ENCODE peak calls at places on chromosomes 12 and 14, in five cellular contexts. One of them, this sample, is unnamed.
A peak's percentile ranks its signal among the peaks of the same experiment; 100 is the strongest.

GRCh38 chr12:126430921-126431320 is 1365.7 kb downstream of the AACS start:
- DNase-seq in WTC11: no peak
- DNase-seq in K562: no peak
- DNase-seq in A549: no peak
- DNase-seq in HepG2: no peak
- DNase-seq in this sample: no peak

GRCh38 chr14:31962920-31963319 is 114.2 kb upstream of the ARHGAP5 start:
- DNase-seq in WTC11: no peak
- DNase-seq in K562: no peak
- DNase-seq in A549: no peak
- DNase-seq in HepG2: no peak
- DNase-seq in this sample: no peak

GRCh38 chr12:59596232-59597143 is 659 bp downstream of the SLC16A7 start:
- DNase-seq in WTC11: peak; percentile 73
- DNase-seq in K562: no peak
- DNase-seq in A549: peak; percentile 3
- DNase-seq in HepG2: peak; percentile 16
- DNase-seq in this sample: peak; percentile 35

GRCh38 chr14:30957813-30958370 is 67.6 kb upstream of the AP4S1 start:
- DNase-seq in WTC11: no peak
- DNase-seq in K562: no peak
- DNase-seq in A549: no peak
- DNase-seq in HepG2: peak; percentile 45
- DNase-seq in this sample: peak; percentile 21

GRCh38 chr14:21589317-21589716 is 9.4 kb upstream of the OR10G3 start:
- DNase-seq in WTC11: no peak
- DNase-seq in K562: no peak
- DNase-seq in A549: no peak
- DNase-seq in HepG2: no peak
- DNase-seq in this sample: no peak

GRCh38 chr12:19186722-19187661 is 57.5 kb downstream of the PLEKHA5 start:
- DNase-seq in WTC11: no peak
- DNase-seq in K562: peak; percentile 41
- DNase-seq in A549: peak; percentile 30
- DNase-seq in HepG2: peak; percentile 45
- DNase-seq in this sample: no peak

GRCh38 chr14:100261621-100262020 is 22.7 kb downstream of the YY1 start:
- DNase-seq in WTC11: no peak
- DNase-seq in K562: no peak
- DNase-seq in A549: no peak
- DNase-seq in HepG2: no peak
- DNase-seq in this sample: no peak

GRCh38 chr12:9750276-9751203 is 10.2 kb downstream of the CD69 start:
- DNase-seq in WTC11: no peak
- DNase-seq in K562: peak; percentile 82
- DNase-seq in A549: peak; percentile 74
- DNase-seq in HepG2: peak; percentile 47
- DNase-seq in this sample: no peak

GRCh38 chr12:49555631-49556390 is 12.1 kb downstream of the MCRS1 start:
- DNase-seq in WTC11: no peak
- DNase-seq in K562: no peak
- DNase-seq in A549: no peak
- DNase-seq in HepG2: no peak
- DNase-seq in this sample: no peak

GRCh38 chr12:126862500-126862899 is 1404.5 kb upstream of the TMEM132C start:
- DNase-seq in WTC11: no peak
- DNase-seq in K562: peak; percentile 45
- DNase-seq in A549: no peak
- DNase-seq in HepG2: no peak
- DNase-seq in this sample: no peak

GRCh38 chr14:60925286-60925685 is 55.6 kb downstream of the TRMT5 start:
- DNase-seq in WTC11: no peak
- DNase-seq in K562: no peak
- DNase-seq in A549: no peak
- DNase-seq in HepG2: no peak
- DNase-seq in this sample: no peak

GRCh38 chr14:104650057-104650980 is 39.1 kb upstream of the INF2 start:
- DNase-seq in WTC11: peak; percentile 87
- DNase-seq in K562: peak; percentile 71
- DNase-seq in A549: peak; percentile 82
- DNase-seq in HepG2: peak; percentile 37
- DNase-seq in this sample: no peak

GRCh38 chr12:24997970-24998582 is 49.2 kb upstream of the BCAT1 start:
- DNase-seq in WTC11: no peak
- DNase-seq in K562: no peak
- DNase-seq in A549: no peak
- DNase-seq in HepG2: no peak
- DNase-seq in this sample: peak; percentile 92

GRCh38 chr12:17489452-17489851 is 600.5 kb downstream of the RERGL start:
- DNase-seq in WTC11: peak; percentile 31
- DNase-seq in K562: no peak
- DNase-seq in A549: no peak
- DNase-seq in HepG2: no peak
- DNase-seq in this sample: no peak

GRCh38 chr12:63841611-63842010 is 2.9 kb upstream of the SRGAP1 start:
- DNase-seq in WTC11: no peak
- DNase-seq in K562: no peak
- DNase-seq in A549: no peak
- DNase-seq in HepG2: no peak
- DNase-seq in this sample: no peak

GRCh38 chr12:110860833-110861291 is 14.1 kb downstream of the CCDC63 start:
- DNase-seq in WTC11: no peak
- DNase-seq in K562: no peak
- DNase-seq in A549: no peak
- DNase-seq in HepG2: no peak
- DNase-seq in this sample: no peak

GRCh38 chr14:81400202-81400678 is at the start of gene STON2:
- DNase-seq in WTC11: no peak
- DNase-seq in K562: peak; percentile 90
- DNase-seq in A549: peak; percentile 16
- DNase-seq in HepG2: no peak
- DNase-seq in this sample: no peak

GRCh38 chr12:6783828-6784227 is 5.5 kb upstream of the CD4 start:
- DNase-seq in WTC11: no peak
- DNase-seq in K562: no peak
- DNase-seq in A549: no peak
- DNase-seq in HepG2: no peak
- DNase-seq in this sample: no peak

GRCh38 chr12:34393086-34393820 is 371.0 kb downstream of the ALG10 start:
- DNase-seq in WTC11: no peak
- DNase-seq in K562: no peak
- DNase-seq in A549: no peak
- DNase-seq in HepG2: no peak
- DNase-seq in this sample: no peak

GRCh38 chr14:20503905-20504304 is 1.4 kb upstream of the RNASE10 start:
- DNase-seq in WTC11: no peak
- DNase-seq in K562: no peak
- DNase-seq in A549: no peak
- DNase-seq in HepG2: no peak
- DNase-seq in this sample: no peak

DNA sequence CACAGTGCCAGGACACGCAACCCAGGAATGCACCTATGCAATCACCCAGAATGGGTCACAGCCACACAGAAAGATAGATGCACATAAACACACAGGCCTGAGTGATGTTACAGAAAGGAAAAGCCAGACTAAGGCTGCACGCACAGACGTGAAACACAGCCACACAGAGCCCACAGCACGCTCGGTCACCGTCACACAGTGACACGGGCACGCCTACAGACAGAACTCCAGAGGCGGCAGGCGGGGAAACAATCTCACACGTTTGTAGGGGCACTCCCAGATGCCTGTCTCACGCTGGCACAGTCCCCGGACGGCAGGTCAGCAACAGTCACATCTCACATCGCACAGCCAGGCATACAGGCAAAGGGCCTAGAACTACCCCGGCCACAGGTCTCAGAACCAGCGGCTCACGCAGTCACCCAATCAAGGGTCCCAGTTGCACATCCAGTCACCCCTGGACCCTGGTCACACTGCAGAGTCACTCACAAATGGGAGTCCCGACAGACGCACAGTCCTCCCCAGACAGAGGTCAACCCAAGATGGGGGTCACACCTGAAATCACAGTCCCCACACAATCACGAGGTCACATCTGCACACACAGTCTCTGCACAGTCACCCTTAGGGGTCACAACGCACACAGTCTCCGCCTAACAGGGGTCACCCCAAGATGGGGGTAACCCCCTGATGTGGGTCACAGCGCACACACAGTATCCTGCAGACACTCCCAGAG is 790 bp downstream of the SSH1 start:
- DNase-seq in WTC11: peak; percentile 26
- DNase-seq in K562: peak; percentile 59
- DNase-seq in A549: no peak
- DNase-seq in HepG2: peak; percentile 25
- DNase-seq in this sample: no peak
- TF ChIP-seq ESRRA in WTC11: no peak
- TF ChIP-seq ESRRA in K562: peak; percentile 60
- TF ChIP-seq ESRRA in A549: no peak
- TF ChIP-seq ESRRA in HepG2: no peak
- TF ChIP-seq ESRRA in this sample: no peak

GRCh38 chr12:88993655-88994054 is 358.6 kb downstream of the DUSP6 start:
- DNase-seq in WTC11: no peak
- DNase-seq in K562: peak; percentile 12
- DNase-seq in A549: peak; percentile 18
- DNase-seq in HepG2: peak; percentile 36
- DNase-seq in this sample: no peak
- TF ChIP-seq ESRRA in WTC11: no peak
- TF ChIP-seq ESRRA in K562: no peak
- TF ChIP-seq ESRRA in A549: no peak
- TF ChIP-seq ESRRA in HepG2: no peak
- TF ChIP-seq ESRRA in this sample: no peak

GRCh38 chr14:65938738-65939137 is 526.2 kb downstream of the FUT8 start:
- DNase-seq in WTC11: no peak
- DNase-seq in K562: no peak
- DNase-seq in A549: no peak
- DNase-seq in HepG2: no peak
- DNase-seq in this sample: no peak

GRCh38 chr14:65937804-65938316 is 525.3 kb downstream of the FUT8 start:
- DNase-seq in WTC11: no peak
- DNase-seq in K562: no peak
- DNase-seq in A549: no peak
- DNase-seq in HepG2: no peak
- DNase-seq in this sample: no peak

GRCh38 chr14:65939184-65939583 is 526.7 kb downstream of the FUT8 start:
- DNase-seq in WTC11: no peak
- DNase-seq in K562: no peak
- DNase-seq in A549: no peak
- DNase-seq in HepG2: no peak
- DNase-seq in this sample: no peak

GRCh38 chr14:65941091-65941490 is 528.6 kb downstream of the FUT8 start:
- DNase-seq in WTC11: no peak
- DNase-seq in K562: no peak
- DNase-seq in A549: no peak
- DNase-seq in HepG2: no peak
- DNase-seq in this sample: no peak

DNA sequence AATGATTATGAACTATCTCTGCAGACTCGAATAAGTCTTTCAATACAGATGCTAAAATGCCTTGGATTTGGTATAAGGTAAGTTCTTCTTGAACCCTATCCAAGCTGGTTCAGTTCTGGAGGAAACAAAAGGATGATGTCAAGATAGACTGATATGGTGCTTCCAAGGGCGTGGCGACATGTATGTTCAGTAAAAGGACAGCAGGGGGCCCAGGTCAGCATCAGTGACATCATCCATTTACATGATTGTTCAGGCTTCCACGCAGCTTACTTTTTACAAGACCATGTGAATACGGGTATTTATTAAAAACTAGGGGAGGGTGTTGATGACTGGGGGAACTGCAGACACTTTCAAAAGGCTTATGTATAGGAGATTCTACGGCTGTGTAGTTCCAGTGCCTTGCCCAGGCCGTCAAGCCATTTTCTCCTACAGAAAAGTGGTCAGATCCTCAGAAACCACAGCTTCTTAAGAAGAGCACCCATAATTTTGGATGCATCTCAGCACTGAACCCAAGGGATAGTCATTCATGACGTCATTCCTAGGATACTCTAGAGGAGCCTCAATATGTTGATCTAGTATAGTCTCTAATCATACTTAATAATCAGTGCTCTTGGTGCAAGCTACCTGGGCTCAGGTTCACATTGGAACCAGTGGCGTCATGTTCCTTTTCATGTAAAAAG is 527.7 kb downstream of the FUT8 start:
- DNase-seq in WTC11: no peak
- DNase-seq in K562: peak; percentile 43
- DNase-seq in A549: peak; percentile 41
- DNase-seq in HepG2: peak; percentile 35
- DNase-seq in this sample: no peak
- TF ChIP-seq ESRRA in WTC11: no peak
- TF ChIP-seq ESRRA in K562: no peak
- TF ChIP-seq ESRRA in A549: no peak
- TF ChIP-seq ESRRA in HepG2: no peak
- TF ChIP-seq ESRRA in this sample: no peak

GRCh38 chr12:53791735-53792326 is 40.1 kb upstream of the CISTR start:
- DNase-seq in WTC11: peak; percentile 62
- DNase-seq in K562: peak; percentile 49
- DNase-seq in A549: no peak
- DNase-seq in HepG2: no peak
- DNase-seq in this sample: no peak
- TF ChIP-seq ESRRA in WTC11: no peak
- TF ChIP-seq ESRRA in K562: no peak
- TF ChIP-seq ESRRA in A549: no peak
- TF ChIP-seq ESRRA in HepG2: no peak
- TF ChIP-seq ESRRA in this sample: no peak